ENCODE peak calls at places on chromosomes 4 and X, in five cellular contexts. One of them, this sample, is unnamed.

GRCh38 chr4:113921089-113921842 is 58.2 kb downstream of the ARSJ start:
- DNase-seq in GM06990: no peak
- DNase-seq in fibroblast of mammary gland: peak
- DNase-seq in lung: no peak
- DNase-seq in stimulated activated naive CD4-positive, alpha-beta T cell: no peak
- DNase-seq in this sample: no peak

GRCh38 chr4:75702919-75703411 is 21.4 kb upstream of the USO1 start:
- DNase-seq in fibroblast of mammary gland: no peak
- DNase-seq in stimulated activated naive CD4-positive, alpha-beta T cell: no peak
- DNase-seq in lung: no peak
- DNase-seq in GM06990: no peak
- DNase-seq in this sample: no peak

GRCh38 chr4:11698846-11699590 is 270.3 kb upstream of the HS3ST1 start:
- DNase-seq in GM06990: no peak
- DNase-seq in fibroblast of mammary gland: peak
- DNase-seq in stimulated activated naive CD4-positive, alpha-beta T cell: no peak
- DNase-seq in lung: no peak
- DNase-seq in this sample: no peak

GRCh38 chrX:129875669-129876068 is 30.3 kb upstream of the UTP14A start:
- DNase-seq in stimulated activated naive CD4-positive, alpha-beta T cell: no peak
- DNase-seq in fibroblast of mammary gland: peak
- DNase-seq in lung: no peak
- DNase-seq in GM06990: no peak
- DNase-seq in this sample: no peak

GRCh38 chr4:85474818-85475630 is at the start of gene ARHGAP24:
- DNase-seq in stimulated activated naive CD4-positive, alpha-beta T cell: no peak
- DNase-seq in GM06990: peak
- DNase-seq in fibroblast of mammary gland: peak
- DNase-seq in lung: peak
- DNase-seq in this sample: no peak

GRCh38 chr4:185709802-185710486 is 102.0 kb downstream of the SORBS2 start:
- DNase-seq in fibroblast of mammary gland: peak
- DNase-seq in GM06990: no peak
- DNase-seq in lung: no peak
- DNase-seq in stimulated activated naive CD4-positive, alpha-beta T cell: no peak
- DNase-seq in this sample: no peak

GRCh38 chr4:54933579-54933978 is 191.8 kb downstream of the KDR start:
- DNase-seq in lung: no peak
- DNase-seq in GM06990: no peak
- DNase-seq in fibroblast of mammary gland: no peak
- DNase-seq in stimulated activated naive CD4-positive, alpha-beta T cell: no peak
- DNase-seq in this sample: no peak

GRCh38 chr4:168612435-168613139 is 115.7 kb downstream of the PALLD start:
- DNase-seq in lung: no peak
- DNase-seq in GM06990: no peak
- DNase-seq in fibroblast of mammary gland: peak
- DNase-seq in stimulated activated naive CD4-positive, alpha-beta T cell: no peak
- DNase-seq in this sample: no peak

GRCh38 chrX:84796321-84796720 is 207.4 kb upstream of the APOOL start:
- DNase-seq in GM06990: no peak
- DNase-seq in fibroblast of mammary gland: no peak
- DNase-seq in stimulated activated naive CD4-positive, alpha-beta T cell: no peak
- DNase-seq in lung: no peak
- DNase-seq in this sample: no peak

GRCh38 chr4:119244832-119245231 is 32.3 kb downstream of the USP53 start:
- DNase-seq in fibroblast of mammary gland: no peak
- DNase-seq in lung: no peak
- DNase-seq in GM06990: no peak
- DNase-seq in stimulated activated naive CD4-positive, alpha-beta T cell: no peak
- DNase-seq in this sample: no peak

GRCh38 chr4:90718926-90719325 is 591.7 kb downstream of the CCSER1 start:
- DNase-seq in stimulated activated naive CD4-positive, alpha-beta T cell: no peak
- DNase-seq in fibroblast of mammary gland: no peak
- DNase-seq in lung: no peak
- DNase-seq in GM06990: no peak
- DNase-seq in this sample: no peak

GRCh38 chr4:145840162-145840768 is 98.4 kb downstream of the ZNF827 start:
- DNase-seq in GM06990: no peak
- DNase-seq in stimulated activated naive CD4-positive, alpha-beta T cell: no peak
- DNase-seq in fibroblast of mammary gland: peak
- DNase-seq in lung: no peak
- DNase-seq in this sample: peak

This sample was measured in naive thymus-derived CD4-positive, alpha-beta T cell.